ENCODE peak calls at places on chromosome 18, in seven cellular contexts. I is HCT116, D is PC-9, V is body of pancreas, E is dorsolateral prefrontal cortex, S is fibroblast of the aortic adventitia, G is NB4. B is an unnamed sample.

GRCh38 chr18:45014047-45014501 is 333.4 kb downstream of the SETBP1 start:
- DNase-seq in I (no peak), D (peak; percentile 65), V (no peak), E (no peak), S (peak; percentile 78), G (no peak), B (peak; percentile 69)

GRCh38 chr18:25233582-25234362 is 118.2 kb downstream of the ZNF521 start:
- DNase-seq in I (no peak), D (no peak), V (no peak), E (no peak), S (peak; percentile 89), G (no peak), B (no peak)

GRCh38 chr18:77899972-77900754 is 650.5 kb downstream of the GALR1 start:
- DNase-seq in I (no peak), D (no peak), V (peak; percentile 57), E (no peak), S (no peak), G (peak; percentile 64), B (no peak)

GRCh38 chr18:8176105-8176504 is 433.1 kb upstream of the RAB12 start:
- DNase-seq in I (no peak), D (no peak), V (no peak), E (no peak), S (peak; percentile 30), G (no peak), B (no peak)

GRCh38 chr18:44695503-44695902 is 14.8 kb downstream of the SETBP1 start:
- DNase-seq in I (no peak), D (no peak), V (no peak), E (no peak), S (no peak), G (no peak), B (no peak)

GRCh38 chr18:45687617-45688016 is 36.4 kb upstream of the SLC14A1 start:
- DNase-seq in I (no peak), D (no peak), V (no peak), E (no peak), S (no peak), G (peak; percentile 90), B (no peak)

GRCh38 chr18:46166261-46166970 is 62.2 kb downstream of the HAUS1 start:
- DNase-seq in I (no peak), D (no peak), V (no peak), E (no peak), S (no peak), G (no peak), B (no peak)

GRCh38 chr18:47035156-47035671 is at the start of gene ELOA2:
- DNase-seq in I (no peak), D (no peak), V (no peak), E (no peak), S (no peak), G (no peak), B (no peak)

GRCh38 chr18:44789704-44790103 is 109.0 kb downstream of the SETBP1 start:
- DNase-seq in I (no peak), D (no peak), V (no peak), E (no peak), S (peak; percentile 74), G (no peak), B (peak; percentile 18)

GRCh38 chr18:48583568-48583967 is 44.7 kb downstream of the CTIF start:
- DNase-seq in I (no peak), D (no peak), V (peak; percentile 59), E (peak; percentile 75), S (no peak), G (no peak), B (no peak)

GRCh38 chr18:48848641-48849143 is 102.1 kb downstream of the SMAD7 start:
- DNase-seq in I (no peak), D (no peak), V (no peak), E (no peak), S (peak; percentile 64), G (no peak), B (no peak)

GRCh38 chr18:801137-801536 is 10.9 kb downstream of the YES1 start:
- DNase-seq in I (no peak), D (no peak), V (no peak), E (no peak), S (no peak), G (peak; percentile 79), B (no peak)

GRCh38 chr18:26981373-26982082 is 116.0 kb upstream of the AQP4 start:
- DNase-seq in I (no peak), D (no peak), V (no peak), E (no peak), S (no peak), G (no peak), B (no peak)

GRCh38 chr18:49851624-49852023 is 38.3 kb upstream of the ACAA2 start:
- DNase-seq in I (no peak), D (no peak), V (no peak), E (peak; percentile 0), S (no peak), G (no peak), B (no peak)

GRCh38 chr18:40534748-40535147 is 1420.3 kb upstream of the PIK3C3 start:
- DNase-seq in I (no peak), D (no peak), V (no peak), E (no peak), S (no peak), G (no peak), B (no peak)

GRCh38 chr18:23487738-23488625 is 15.3 kb upstream of the RMC1 start:
- DNase-seq in I (no peak), D (no peak), V (peak; percentile 17), E (no peak), S (peak; percentile 51), G (no peak), B (no peak)

GRCh38 chr18:35934891-35935290 is 37.6 kb upstream of the RMP24 start:
- DNase-seq in I (no peak), D (no peak), V (no peak), E (no peak), S (no peak), G (no peak), B (no peak)

GRCh38 chr18:66872277-66872676 is 268.4 kb upstream of the CDH19 start:
- DNase-seq in I (no peak), D (no peak), V (no peak), E (no peak), S (no peak), G (peak; percentile 17), B (no peak)

GRCh38 chr18:23237524-23238151 is 102.4 kb downstream of the CABLES1 start:
- DNase-seq in I (no peak), D (no peak), V (no peak), E (no peak), S (peak; percentile 62), G (no peak), B (no peak)

GRCh38 chr18:59560556-59560955 is 136.7 kb downstream of the CCBE1 start:
- DNase-seq in I (no peak), D (no peak), V (no peak), E (no peak), S (no peak), G (no peak), B (no peak)

DNA sequence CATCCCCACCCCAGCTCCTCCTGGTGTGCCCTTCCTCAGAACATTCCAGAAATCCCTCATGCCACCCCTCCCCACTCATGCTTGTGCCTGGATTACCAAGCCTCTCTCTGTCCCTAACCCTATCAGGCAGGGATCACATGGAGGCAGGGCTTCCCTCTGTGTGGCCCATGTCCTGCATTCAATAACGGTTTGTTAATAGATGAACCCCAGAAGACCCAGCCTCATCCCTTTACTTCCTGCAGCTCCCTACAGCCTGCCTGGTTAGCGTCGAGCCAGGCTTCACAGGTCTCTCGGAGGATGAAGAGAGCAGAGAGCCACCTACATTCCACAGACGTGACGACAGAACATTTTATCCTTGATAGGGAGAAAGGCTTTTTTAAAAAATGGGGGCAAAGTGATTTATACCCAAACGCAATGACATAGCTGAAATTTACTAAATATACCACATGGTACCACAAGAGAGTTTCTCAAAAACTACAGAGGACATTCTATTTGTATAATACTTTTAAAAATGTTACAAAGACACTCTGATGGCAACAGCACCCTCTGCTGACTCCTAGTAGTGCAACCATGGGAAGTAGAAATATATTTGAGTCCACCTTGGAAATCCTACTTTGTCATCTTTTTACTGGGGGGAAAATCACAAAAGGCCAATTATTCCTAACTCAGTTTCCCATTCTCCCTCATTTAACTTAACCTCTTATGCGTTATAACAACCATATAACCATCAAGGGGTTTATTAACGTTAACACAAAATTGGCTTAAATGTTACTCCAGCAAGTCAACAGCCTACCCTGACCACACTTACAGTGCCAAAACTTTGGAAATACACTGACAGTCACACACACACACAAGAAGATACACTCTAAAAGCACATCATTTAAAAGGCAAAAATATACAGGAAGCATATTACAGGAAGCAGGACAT is 30.7 kb downstream of the FBXO15 start:
- DNase-seq in I (peak; percentile 8), D (no peak), V (peak; percentile 26), E (no peak), S (peak; percentile 72), G (peak; percentile 41), B (peak; percentile 3)
- TF ChIP-seq CTCF in I (peak; percentile 60), D (peak; percentile 86), V (no peak), E (peak; percentile 62), S (peak; percentile 77), G (peak; percentile 51), B (peak; percentile 78)

DNA sequence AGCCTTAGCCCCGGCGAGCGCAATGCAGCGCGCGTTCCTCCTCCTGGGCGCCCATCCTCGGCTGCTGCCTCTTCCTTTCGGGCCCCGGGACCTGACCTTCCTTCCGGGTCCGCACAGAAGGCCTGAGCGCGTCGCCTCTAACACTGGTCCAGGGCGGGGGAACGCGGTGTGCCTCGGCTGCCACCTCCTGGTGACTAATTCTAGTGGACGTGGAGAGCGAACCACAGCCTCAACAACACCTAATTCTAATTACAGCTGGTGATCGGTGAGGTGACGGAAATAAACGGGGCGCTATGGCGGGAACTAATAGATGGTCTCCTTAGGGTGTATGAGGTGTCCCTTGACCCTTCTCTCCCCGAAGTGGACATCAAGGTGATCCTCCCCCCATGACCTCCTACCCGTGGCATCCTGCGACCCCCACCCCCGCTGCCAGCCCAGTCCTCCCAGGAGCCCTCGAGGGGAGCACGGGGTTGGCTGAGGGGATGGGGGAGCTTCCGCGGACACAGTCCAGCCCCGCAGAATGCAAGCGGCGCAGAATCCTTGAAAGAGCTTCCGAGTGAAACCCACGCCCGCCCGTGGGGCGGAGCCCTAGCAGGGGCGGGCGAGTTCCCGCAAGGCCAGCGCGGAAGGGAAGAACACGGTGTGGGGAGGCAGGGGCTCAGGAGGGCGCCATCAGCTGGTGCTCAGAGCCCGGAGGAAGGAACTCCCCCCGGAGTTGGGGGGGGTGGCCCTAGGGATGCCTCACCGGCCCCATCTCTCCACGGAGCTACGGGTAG is 12.8 kb upstream of the HMSD start:
- DNase-seq in I (peak; percentile 64), D (peak; percentile 60), V (peak; percentile 89), E (peak; percentile 40), S (peak; percentile 70), G (peak; percentile 90), B (no peak)
- H3K4me3 ChIP-seq in I (peak overlapping the region; percentile 37), D (peak overlapping the region; percentile 44), V (peak overlapping the region; percentile 9), E (peak overlapping the region; percentile 65), S (peak overlapping the region; percentile 73), G (peak overlapping the region; percentile 53), B (peak overlapping the region; percentile 64)

DNA sequence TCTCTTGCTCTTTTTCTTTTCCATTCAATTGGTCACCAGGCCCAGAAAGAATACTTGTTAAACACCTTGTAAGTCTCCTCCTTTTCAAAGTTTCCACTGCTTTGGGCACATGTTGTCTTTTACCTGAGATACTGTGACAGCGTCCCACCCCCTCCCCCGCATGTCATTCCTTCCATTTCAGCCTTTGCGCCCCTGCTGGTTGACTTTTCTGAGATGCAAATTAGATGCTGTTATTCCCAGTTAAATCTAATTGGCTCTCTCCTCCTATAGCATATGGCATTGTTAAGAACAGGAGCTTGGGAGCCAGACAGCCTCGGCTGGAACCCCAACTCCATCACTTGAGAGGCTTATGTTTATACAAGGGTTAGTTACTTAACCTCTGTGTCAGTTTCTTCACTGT is 80.3 kb upstream of the GAREM1 start:
- DNase-seq in I (peak; percentile 23), D (no peak), V (peak; percentile 11), E (no peak), S (no peak), G (no peak), B (no peak)
- TF ChIP-seq CTCF in I (peak; percentile 55), D (no peak), V (no peak), E (no peak), S (peak; percentile 17), G (no peak), B (peak; percentile 37)

GRCh38 chr18:6414118-6414722 is 491 bp downstream of the L3MBTL4 start:
- DNase-seq in I (no peak), D (no peak), V (peak; percentile 83), E (no peak), S (no peak), G (no peak), B (no peak)
- H3K4me3 ChIP-seq in I (no peak overlapping the region), D (no peak overlapping the region), V (peak overlapping the region; percentile 87), E (peak overlapping the region; percentile 78), S (peak overlapping the region; percentile 35), G (no peak overlapping the region), B (peak overlapping the region; percentile 78)